ENCODE peak calls at places on chromosomes 11 and 22, in ten cellular contexts. L is IMR-90, I is heart right ventricle, P is adipocyte, T is BE2C, E is BJ, X is lung, F is kidney, K is adrenal gland, B is aorta. H is an unnamed sample.
A peak's percentile ranks its signal among the peaks of the same experiment; 100 is the strongest.

GRCh38 chr11:131246589-131247164 is 123.7 kb upstream of the NTM start:
- DNase-seq in K (peak; percentile 26), E (no peak), L (no peak), B (no peak), I (peak; percentile 8), P (no peak), X (peak; percentile 34), T (no peak), F (no peak), H (peak; percentile 24)

GRCh38 chr22:27393371-27393770 is 408.2 kb downstream of the MN1 start:
- DNase-seq in K (no peak), L (no peak), B (no peak), P (no peak), X (no peak), E (no peak), T (no peak), I (no peak), F (no peak), H (no peak)

GRCh38 chr11:46444305-46444704 is 52.7 kb upstream of the CHRM4 start:
- DNase-seq in L (peak; percentile 34), F (no peak), I (no peak), P (peak; percentile 27), X (no peak), T (no peak), B (no peak), K (no peak), E (no peak), H (no peak)

GRCh38 chr22:17379939-17380710 is 10.9 kb downstream of the CECR2 start:
- DNase-seq in L (no peak), I (no peak), X (no peak), B (no peak), K (no peak), F (no peak), P (no peak), T (no peak), E (no peak), H (no peak)

GRCh38 chr11:63602296-63602695 is 11.9 kb downstream of the PLAAT3 start:
- DNase-seq in E (no peak), L (peak; percentile 80), B (peak; percentile 69), T (no peak), I (peak; percentile 26), P (peak; percentile 70), K (peak; percentile 42), X (no peak), F (no peak), H (no peak)

GRCh38 chr11:107587306-107587979 is 3.5 kb upstream of the ELMOD1 start:
- DNase-seq in F (no peak), B (no peak), T (no peak), X (no peak), P (no peak), I (no peak), L (peak; percentile 63), K (no peak), E (peak; percentile 62), H (no peak)

GRCh38 chr11:9266132-9266736 is 1.1 kb upstream of the DENND5A start:
- DNase-seq in X (no peak), L (no peak), T (no peak), K (no peak), B (no peak), F (no peak), I (no peak), P (no peak), E (no peak), H (no peak)

GRCh38 chr11:55263081-55263480 is 1.1 kb downstream of the TRIM48 start:
- DNase-seq in B (no peak), L (no peak), P (no peak), I (no peak), E (no peak), K (no peak), F (no peak), X (no peak), T (no peak), H (no peak)

GRCh38 chr11:119284344-119285157 is 32.4 kb downstream of the MCAM start:
- DNase-seq in I (no peak), X (no peak), K (no peak), B (no peak), T (no peak), P (peak; percentile 53), F (no peak), L (peak; percentile 47), E (no peak), H (no peak)

GRCh38 chr22:47408409-47408808 is 646.0 kb downstream of the TBC1D22A start:
- DNase-seq in I (no peak), T (no peak), E (no peak), F (peak; percentile 53), K (no peak), X (no peak), P (no peak), B (no peak), L (no peak), H (no peak)

DNA sequence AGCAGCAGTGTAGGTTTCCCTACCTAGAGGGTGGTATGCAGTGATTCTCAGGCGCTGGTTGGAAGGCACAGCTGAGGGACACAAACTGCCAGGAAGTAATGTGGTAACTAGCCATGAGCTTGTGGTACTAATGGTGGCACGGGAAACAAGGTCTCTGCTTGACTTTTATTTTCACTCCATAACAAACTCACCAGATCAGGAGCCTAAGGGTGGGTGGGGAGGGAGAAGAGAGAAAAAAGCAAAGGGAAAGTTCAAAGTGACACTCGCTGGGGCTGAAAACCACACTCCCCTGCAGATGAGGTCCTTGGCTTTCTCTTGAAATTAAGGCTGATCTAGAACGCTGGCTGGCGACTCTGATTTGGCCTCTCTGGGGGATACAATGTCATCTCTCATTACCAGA is 22.0 kb downstream of the TRAF6 start:
- DNase-seq in E (no peak), K (no peak), I (no peak), B (no peak), P (no peak), T (no peak), X (no peak), F (no peak), L (no peak), H (no peak)
- H3K4me3 ChIP-seq in E (no peak overlapping the region), K (no peak overlapping the region), I (no peak overlapping the region), B (no peak overlapping the region), P (no peak overlapping the region), T (no peak overlapping the region), X (no peak overlapping the region), F (no peak overlapping the region), L (no peak overlapping the region), H (no peak overlapping the region)

GRCh38 chr11:61295596-61295926 is 445 bp upstream of the VWCE start:
- DNase-seq in B (peak; percentile 52), P (no peak), F (no peak), T (no peak), X (no peak), I (no peak), E (no peak), K (peak; percentile 38), L (no peak), H (no peak)

GRCh38 chr11:61297741-61298140 is 2.6 kb upstream of the VWCE start:
- DNase-seq in E (peak; percentile 75), I (peak; percentile 37), P (peak; percentile 86), X (no peak), F (peak; percentile 53), B (peak; percentile 59), T (no peak), L (peak; percentile 91), K (peak; percentile 46), H (peak; percentile 42)

GRCh38 chr11:61302550-61302949 is 7.4 kb upstream of the VWCE start:
- DNase-seq in T (no peak), I (no peak), K (no peak), E (no peak), X (no peak), P (no peak), L (no peak), F (no peak), B (no peak), H (no peak)

GRCh38 chr11:61297341-61297740 is 2.2 kb upstream of the VWCE start:
- DNase-seq in K (no peak), T (no peak), B (no peak), L (peak; percentile 18), E (no peak), I (no peak), P (peak; percentile 50), F (no peak), X (no peak), H (no peak)

GRCh38 chr11:61298663-61299244 is 3.6 kb upstream of the VWCE start:
- DNase-seq in K (no peak), X (no peak), I (no peak), B (no peak), P (peak; percentile 2), F (peak; percentile 18), T (no peak), L (no peak), E (no peak), H (no peak)
- H3K36me3 ChIP-seq in K (no peaks in the 10 kb centered on the region), X (peaks cover 28% of the 10 kb centered on the region), I (peaks cover 54% of the 10 kb centered on the region), B (peaks cover 8% of the 10 kb centered on the region), P (peaks cover 52% of the 10 kb centered on the region), F (peaks cover 39% of the 10 kb centered on the region), T (peaks cover 15% of the 10 kb centered on the region), L (peaks cover 46% of the 10 kb centered on the region), E (peaks cover 27% of the 10 kb centered on the region), H (peaks cover 71% of the 10 kb centered on the region)

GRCh38 chr11:47864910-47865309 is 16.8 kb upstream of the NUP160 start:
- DNase-seq in I (no peak), E (no peak), T (no peak), P (peak; percentile 30), X (no peak), B (no peak), L (no peak), F (no peak), K (no peak), H (no peak)
- H3K4me3 ChIP-seq in I (peak overlapping the region; percentile 1), E (no peak overlapping the region), T (no peak overlapping the region), P (peak overlapping the region; percentile 65), X (no peak overlapping the region), B (no peak overlapping the region), L (no peak overlapping the region), F (no peak overlapping the region), K (no peak overlapping the region), H (no peak overlapping the region)

GRCh38 chr22:42596376-42596775 is 18.3 kb downstream of the POLDIP3 start:
- DNase-seq in E (no peak), F (no peak), B (no peak), X (no peak), I (peak; percentile 43), L (no peak), P (no peak), T (peak; percentile 80), K (peak; percentile 73), H (no peak)
- H3K36me3 ChIP-seq in E (peaks cover 38% of the 10 kb centered on the region), F (peaks cover 73% of the 10 kb centered on the region), B (peaks cover 5% of the 10 kb centered on the region), X (peaks cover 37% of the 10 kb centered on the region), I (peaks cover 100% of the 10 kb centered on the region), L (peaks cover 62% of the 10 kb centered on the region), P (peaks cover 86% of the 10 kb centered on the region), T (peaks cover 75% of the 10 kb centered on the region), K (no peaks in the 10 kb centered on the region), H (peaks cover 100% of the 10 kb centered on the region)

DNA sequence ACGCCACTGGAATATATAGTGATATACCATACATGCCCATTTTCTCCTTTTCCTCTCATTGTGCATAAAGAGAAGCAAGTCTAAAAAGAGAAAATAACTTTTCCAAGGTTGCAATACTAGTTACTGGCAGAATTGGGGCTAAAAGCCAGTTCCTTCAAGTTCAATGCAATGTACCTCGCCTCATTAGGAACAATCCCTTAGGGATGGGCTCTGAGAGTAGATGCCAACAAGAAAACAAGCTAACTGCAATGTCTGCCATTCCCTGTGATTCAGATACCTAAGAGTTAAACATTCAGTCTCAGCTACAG is 114.3 kb downstream of the RBFOX2 start:
- DNase-seq in I (no peak), P (no peak), L (no peak), T (no peak), E (no peak), B (no peak), X (no peak), F (no peak), K (no peak), H (no peak)
- H3K4me3 ChIP-seq in I (peak overlapping the region; percentile 48), P (peak overlapping the region; percentile 82), L (no peak overlapping the region), T (peak overlapping the region; percentile 57), E (no peak overlapping the region), B (peak overlapping the region; percentile 26), X (no peak overlapping the region), F (peak overlapping the region; percentile 90), K (no peak overlapping the region), H (peak overlapping the region; percentile 68)